ENCODE peak calls at places on chromosomes 1 and 21, in five cellular contexts. V, Y, G, N and K are unnamed samples.

GRCh38 chr1:67880056-67880601 is 46.9 kb upstream of the GNG12 start:
- DNase-seq in V (peak; percentile 71), Y (peak; percentile 84), G (no peak), N (no peak), K (no peak)

GRCh38 chr1:24501371-24502167 is 1.1 kb upstream of the RCAN3 start:
- DNase-seq in V (no peak), Y (no peak), G (peak; percentile 62), N (no peak), K (no peak)

GRCh38 chr1:15323989-15324866 is 77.2 kb downstream of the FHAD1 start:
- DNase-seq in V (no peak), Y (no peak), G (no peak), N (no peak), K (no peak)

GRCh38 chr1:38962113-38962512 is 20.5 kb upstream of the RHBDL2 start:
- DNase-seq in V (peak; percentile 85), Y (peak; percentile 83), G (no peak), N (no peak), K (peak; percentile 69)

GRCh38 chr1:33949570-33949969 is 85.7 kb downstream of the HMGB4 start:
- DNase-seq in V (no peak), Y (no peak), G (no peak), N (no peak), K (no peak)

GRCh38 chr21:44464351-44464750 is 9.0 kb downstream of the LRRC3 start:
- DNase-seq in V (no peak), Y (no peak), G (no peak), N (no peak), K (no peak)

GRCh38 chr1:210920258-210920657 is 213.7 kb downstream of the KCNH1 start:
- DNase-seq in V (no peak), Y (no peak), G (no peak), N (no peak), K (no peak)

GRCh38 chr1:27366113-27366410 is 699 bp downstream of the MAP3K6 start:
- DNase-seq in V (peak; percentile 45), Y (peak; percentile 53), G (peak; percentile 89), N (peak; percentile 79), K (no peak)

GRCh38 chr1:168752171-168752570 is 23.2 kb upstream of the DPT start:
- DNase-seq in V (no peak), Y (no peak), G (peak; percentile 56), N (no peak), K (no peak)

GRCh38 chr1:25057188-25057587 is 127.1 kb upstream of the RUNX3 start:
- DNase-seq in V (no peak), Y (no peak), G (no peak), N (no peak), K (no peak)

GRCh38 chr21:44873356-44874239 is at the start of gene PTTG1IP:
- DNase-seq in V (peak; percentile 77), Y (peak; percentile 93), G (peak; percentile 99), N (peak; percentile 99), K (peak; percentile 46)

GRCh38 chr1:21326861-21327344 is 36.6 kb upstream of the ECE1 start:
- DNase-seq in V (no peak), Y (no peak), G (no peak), N (no peak), K (no peak)